ENCODE peak calls at places on chromosomes 7 and 10, in five cellular contexts. One of them, this sample, is unnamed.
A peak's percentile ranks its signal among the peaks of the same experiment; 100 is the strongest.

GRCh38 chr7:149708026-149708425 is 65.4 kb downstream of the ZNF467 start:
- DNase-seq in ovary: no peak
- DNase-seq in spleen: peak; percentile 33
- DNase-seq in mucosa of descending colon: no peak
- DNase-seq in cardiac muscle cell: no peak
- DNase-seq in this sample: no peak

GRCh38 chr7:98785929-98786571 is 83.8 kb downstream of the TMEM130 start:
- DNase-seq in ovary: no peak
- DNase-seq in spleen: no peak
- DNase-seq in mucosa of descending colon: no peak
- DNase-seq in cardiac muscle cell: no peak
- DNase-seq in this sample: no peak

GRCh38 chr10:62071846-62072281 is 170.4 kb downstream of the ARID5B start:
- DNase-seq in ovary: no peak
- DNase-seq in spleen: no peak
- DNase-seq in mucosa of descending colon: no peak
- DNase-seq in cardiac muscle cell: no peak
- DNase-seq in this sample: no peak

GRCh38 chr7:5646846-5647245 is 134.6 kb downstream of the RNF216 start:
- DNase-seq in ovary: no peak
- DNase-seq in spleen: no peak
- DNase-seq in mucosa of descending colon: no peak
- DNase-seq in cardiac muscle cell: peak; percentile 85
- DNase-seq in this sample: no peak

GRCh38 chr7:12550956-12551355 is 19.6 kb upstream of the SCIN start:
- DNase-seq in ovary: no peak
- DNase-seq in spleen: no peak
- DNase-seq in mucosa of descending colon: no peak
- DNase-seq in cardiac muscle cell: no peak
- DNase-seq in this sample: no peak

GRCh38 chr10:131865223-131865917 is 35.4 kb upstream of the PPP2R2D start:
- DNase-seq in ovary: no peak
- DNase-seq in spleen: peak; percentile 31
- DNase-seq in mucosa of descending colon: no peak
- DNase-seq in cardiac muscle cell: no peak
- DNase-seq in this sample: no peak

GRCh38 chr10:49619613-49620012 is 5.8 kb downstream of the CHAT start:
- DNase-seq in ovary: no peak
- DNase-seq in spleen: peak; percentile 48
- DNase-seq in mucosa of descending colon: no peak
- DNase-seq in cardiac muscle cell: no peak
- DNase-seq in this sample: no peak

GRCh38 chr10:11231285-11231684 is 213.6 kb downstream of the CELF2 start:
- DNase-seq in ovary: no peak
- DNase-seq in spleen: no peak
- DNase-seq in mucosa of descending colon: no peak
- DNase-seq in cardiac muscle cell: no peak
- DNase-seq in this sample: no peak

GRCh38 chr10:8463853-8464252 is 409.4 kb downstream of the GATA3 start:
- DNase-seq in ovary: no peak
- DNase-seq in spleen: no peak
- DNase-seq in mucosa of descending colon: no peak
- DNase-seq in cardiac muscle cell: no peak
- DNase-seq in this sample: no peak

GRCh38 chr7:132476541-132476940 is 99.7 kb downstream of the PLXNA4 start:
- DNase-seq in ovary: no peak
- DNase-seq in spleen: no peak
- DNase-seq in mucosa of descending colon: no peak
- DNase-seq in cardiac muscle cell: no peak
- DNase-seq in this sample: no peak

GRCh38 chr10:122618461-122619165 is 58.1 kb downstream of the DMBT1 start:
- DNase-seq in ovary: no peak
- DNase-seq in spleen: peak; percentile 53
- DNase-seq in mucosa of descending colon: no peak
- DNase-seq in cardiac muscle cell: no peak
- DNase-seq in this sample: no peak

GRCh38 chr10:32400961-32401360 is 45.0 kb upstream of the CCDC7 start:
- DNase-seq in ovary: no peak
- DNase-seq in spleen: no peak
- DNase-seq in mucosa of descending colon: no peak
- DNase-seq in cardiac muscle cell: no peak
- DNase-seq in this sample: no peak

GRCh38 chr7:133023370-133024075 is 58.4 kb downstream of the CHCHD3 start:
- DNase-seq in ovary: no peak
- DNase-seq in spleen: no peak
- DNase-seq in mucosa of descending colon: no peak
- DNase-seq in cardiac muscle cell: peak; percentile 7
- DNase-seq in this sample: no peak

GRCh38 chr7:5420841-5421625 is 2.6 kb downstream of the TNRC18 start:
- DNase-seq in ovary: no peak
- DNase-seq in spleen: peak; percentile 89
- DNase-seq in mucosa of descending colon: no peak
- DNase-seq in cardiac muscle cell: no peak
- DNase-seq in this sample: no peak

GRCh38 chr7:34333925-34334324 is 324.1 kb upstream of the NPSR1 start:
- DNase-seq in ovary: no peak
- DNase-seq in spleen: no peak
- DNase-seq in mucosa of descending colon: no peak
- DNase-seq in cardiac muscle cell: no peak
- DNase-seq in this sample: no peak

GRCh38 chr7:149494738-149495368 is 2.8 kb downstream of the ZNF746 start:
- DNase-seq in ovary: no peak
- DNase-seq in spleen: no peak
- DNase-seq in mucosa of descending colon: no peak
- DNase-seq in cardiac muscle cell: peak; percentile 72
- DNase-seq in this sample: no peak

GRCh38 chr7:2045559-2046405 is 187.0 kb downstream of the MAD1L1 start:
- DNase-seq in ovary: peak; percentile 12
- DNase-seq in spleen: peak; percentile 61
- DNase-seq in mucosa of descending colon: no peak
- DNase-seq in cardiac muscle cell: no peak
- DNase-seq in this sample: no peak

GRCh38 chr7:13240349-13240748 is 552.9 kb downstream of the ARL4A start:
- DNase-seq in ovary: no peak
- DNase-seq in spleen: no peak
- DNase-seq in mucosa of descending colon: no peak
- DNase-seq in cardiac muscle cell: peak; percentile 56
- DNase-seq in this sample: no peak

GRCh38 chr7:6628045-6628444 is 9.1 kb upstream of the ZNF316 start:
- DNase-seq in ovary: no peak
- DNase-seq in spleen: no peak
- DNase-seq in mucosa of descending colon: no peak
- DNase-seq in cardiac muscle cell: no peak
- DNase-seq in this sample: no peak

GRCh38 chr7:2510909-2511768 is 8.4 kb upstream of the LFNG start:
- DNase-seq in ovary: no peak
- DNase-seq in spleen: peak; percentile 94
- DNase-seq in mucosa of descending colon: peak; percentile 66
- DNase-seq in cardiac muscle cell: no peak
- DNase-seq in this sample: peak; percentile 71

GRCh38 chr7:128137096-128137655 is 103.9 kb upstream of the LEP start:
- DNase-seq in ovary: no peak
- DNase-seq in spleen: no peak
- DNase-seq in mucosa of descending colon: no peak
- DNase-seq in cardiac muscle cell: peak; percentile 77
- DNase-seq in this sample: no peak

GRCh38 chr10:49738616-49739360 is 23.3 kb downstream of the OGDHL start:
- DNase-seq in ovary: no peak
- DNase-seq in spleen: peak; percentile 65
- DNase-seq in mucosa of descending colon: no peak
- DNase-seq in cardiac muscle cell: no peak
- DNase-seq in this sample: no peak

GRCh38 chr10:54908019-54908418 is 107.0 kb upstream of the PCDH15 start:
- DNase-seq in ovary: no peak
- DNase-seq in spleen: peak; percentile 40
- DNase-seq in mucosa of descending colon: no peak
- DNase-seq in cardiac muscle cell: no peak
- DNase-seq in this sample: no peak

GRCh38 chr7:27080844-27081423 is 14.9 kb downstream of the HOXA1 start:
- DNase-seq in ovary: no peak
- DNase-seq in spleen: no peak
- DNase-seq in mucosa of descending colon: no peak
- DNase-seq in cardiac muscle cell: no peak
- DNase-seq in this sample: no peak

GRCh38 chr10:101611096-101611495 is 23.0 kb downstream of the DPCD start:
- DNase-seq in ovary: no peak
- DNase-seq in spleen: no peak
- DNase-seq in mucosa of descending colon: no peak
- DNase-seq in cardiac muscle cell: no peak
- DNase-seq in this sample: no peak

GRCh38 chr10:5566606-5567005 is 41.8 kb downstream of the CALML3 start:
- DNase-seq in ovary: no peak
- DNase-seq in spleen: no peak
- DNase-seq in mucosa of descending colon: no peak
- DNase-seq in cardiac muscle cell: no peak
- DNase-seq in this sample: no peak

GRCh38 chr7:74025146-74025545 is 2.8 kb upstream of the ELN start:
- DNase-seq in ovary: no peak
- DNase-seq in spleen: no peak
- DNase-seq in mucosa of descending colon: no peak
- DNase-seq in cardiac muscle cell: no peak
- DNase-seq in this sample: no peak

DNA sequence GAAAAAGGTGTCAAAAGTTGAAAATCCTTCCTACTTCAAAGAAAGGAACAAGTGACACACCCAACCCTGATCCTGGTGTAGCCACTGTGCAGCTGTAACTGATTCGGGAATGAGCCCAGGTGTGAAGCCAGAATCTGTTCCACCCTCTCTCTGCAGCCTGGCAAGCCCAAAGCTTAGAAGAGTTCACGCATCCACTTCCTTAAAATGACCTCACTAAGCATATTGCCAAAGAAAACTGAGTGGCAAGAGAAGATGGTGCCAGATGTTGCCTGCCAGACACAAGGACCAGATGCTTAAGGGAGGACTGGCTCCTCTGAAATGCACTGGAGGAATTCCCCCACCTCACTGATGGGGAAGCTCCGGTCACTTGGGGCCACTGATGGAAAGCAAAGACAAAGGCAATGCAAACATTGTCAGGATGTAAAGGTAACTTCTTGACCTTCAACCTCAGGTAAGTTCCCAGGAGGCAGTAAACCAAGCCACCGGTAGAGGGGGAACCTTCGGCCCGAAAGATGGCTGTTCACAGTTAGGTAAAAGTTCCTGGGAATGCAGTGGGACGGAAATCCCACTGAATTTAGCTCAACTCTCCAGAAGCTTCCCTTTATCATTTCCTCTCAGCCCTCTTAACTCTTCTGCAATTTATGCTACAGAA is 554.9 kb downstream of the KCNMA1 start:
- DNase-seq in ovary: no peak
- DNase-seq in spleen: no peak
- DNase-seq in mucosa of descending colon: no peak
- DNase-seq in cardiac muscle cell: no peak
- DNase-seq in this sample: no peak
- TF ChIP-seq CTCF in ovary: no peak
- TF ChIP-seq CTCF in spleen: no peak
- TF ChIP-seq CTCF in mucosa of descending colon: no peak
- TF ChIP-seq CTCF in cardiac muscle cell: peak; percentile 5
- TF ChIP-seq CTCF in this sample: no peak

GRCh38 chr10:117865945-117866344 is 180.8 kb downstream of the RAB11FIP2 start:
- DNase-seq in ovary: no peak
- DNase-seq in spleen: no peak
- DNase-seq in mucosa of descending colon: no peak
- DNase-seq in cardiac muscle cell: no peak
- DNase-seq in this sample: no peak

GRCh38 chr10:117860135-117860534 is 186.6 kb downstream of the RAB11FIP2 start:
- DNase-seq in ovary: no peak
- DNase-seq in spleen: no peak
- DNase-seq in mucosa of descending colon: no peak
- DNase-seq in cardiac muscle cell: no peak
- DNase-seq in this sample: no peak

DNA sequence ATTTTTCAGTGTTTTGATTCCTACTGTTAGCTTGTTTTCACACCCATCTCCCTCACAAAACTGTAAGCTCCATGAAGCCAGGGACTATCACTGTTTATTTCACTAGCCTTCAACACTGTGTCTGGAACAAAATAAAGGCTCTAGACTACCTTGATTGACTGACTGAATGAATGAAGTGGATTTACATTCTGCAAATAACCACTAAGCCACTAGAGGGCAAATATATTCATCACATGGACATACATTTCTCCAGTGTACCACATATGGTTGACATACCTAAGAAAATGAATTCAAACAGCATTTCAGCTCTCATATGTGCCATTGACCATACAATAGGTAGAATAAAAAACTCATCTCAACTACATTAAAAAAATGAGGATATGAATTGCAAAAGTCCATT is 185.9 kb downstream of the RAB11FIP2 start:
- DNase-seq in ovary: no peak
- DNase-seq in spleen: no peak
- DNase-seq in mucosa of descending colon: no peak
- DNase-seq in cardiac muscle cell: peak; percentile 17
- DNase-seq in this sample: peak; percentile 29
- TF ChIP-seq CTCF in ovary: no peak
- TF ChIP-seq CTCF in spleen: no peak
- TF ChIP-seq CTCF in mucosa of descending colon: no peak
- TF ChIP-seq CTCF in cardiac muscle cell: peak; percentile 27
- TF ChIP-seq CTCF in this sample: peak; percentile 17

DNA sequence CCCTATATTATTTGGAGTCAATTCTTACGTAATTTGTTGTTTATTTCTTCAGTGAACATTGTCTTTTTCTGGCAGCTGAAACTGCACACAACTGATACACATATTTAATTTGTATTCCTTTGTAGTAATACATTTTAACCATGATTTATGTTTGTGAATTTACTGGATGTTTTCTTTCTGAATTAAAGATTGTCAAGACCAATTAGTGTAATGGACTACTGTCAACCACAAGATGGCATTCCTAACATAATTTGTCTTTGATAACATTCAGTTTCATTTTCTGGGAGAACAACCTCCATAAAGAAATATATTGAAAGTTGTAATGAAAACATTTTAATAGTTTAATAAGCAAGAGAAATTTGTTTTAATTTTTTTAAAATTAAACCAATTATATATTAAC is 10.1 kb downstream of the THNSL1 start:
- DNase-seq in ovary: no peak
- DNase-seq in spleen: no peak
- DNase-seq in mucosa of descending colon: no peak
- DNase-seq in cardiac muscle cell: peak; percentile 55
- DNase-seq in this sample: no peak
- TF ChIP-seq CTCF in ovary: no peak
- TF ChIP-seq CTCF in spleen: no peak
- TF ChIP-seq CTCF in mucosa of descending colon: no peak
- TF ChIP-seq CTCF in cardiac muscle cell: peak; percentile 15
- TF ChIP-seq CTCF in this sample: no peak

DNA sequence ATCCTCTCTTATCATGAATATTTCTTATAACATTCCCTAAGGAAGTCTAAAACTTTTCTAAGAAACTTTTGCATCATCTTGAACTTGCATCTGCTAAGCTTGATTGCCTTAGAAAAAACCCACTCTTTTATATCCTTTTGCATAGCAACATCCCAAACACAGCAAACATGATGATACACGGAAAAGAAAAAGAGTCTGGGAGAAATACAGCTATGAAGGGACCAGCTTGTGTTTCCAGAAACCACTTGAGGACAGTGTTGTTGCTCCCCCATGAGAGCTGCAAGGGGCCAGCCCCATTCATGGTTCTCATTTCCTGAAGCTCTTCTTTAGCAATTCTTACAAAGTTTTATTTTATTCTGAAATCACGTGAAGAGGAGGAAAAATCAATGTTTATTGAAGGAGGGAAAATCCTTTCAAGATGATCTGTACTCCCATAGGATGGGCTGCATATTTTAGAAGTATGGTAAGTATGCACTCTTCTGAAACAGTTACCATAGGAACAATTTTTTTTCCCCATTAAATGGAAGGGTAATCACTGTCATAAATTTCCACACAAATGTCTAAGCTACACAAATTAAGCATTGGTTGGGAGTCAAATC is 17.4 kb upstream of the PRTFDC1 start:
- DNase-seq in ovary: no peak
- DNase-seq in spleen: no peak
- DNase-seq in mucosa of descending colon: no peak
- DNase-seq in cardiac muscle cell: no peak
- DNase-seq in this sample: no peak
- TF ChIP-seq CTCF in ovary: no peak
- TF ChIP-seq CTCF in spleen: no peak
- TF ChIP-seq CTCF in mucosa of descending colon: no peak
- TF ChIP-seq CTCF in cardiac muscle cell: no peak
- TF ChIP-seq CTCF in this sample: no peak

This sample was measured in GM10248.